ENCODE peak calls at places on chromosomes 16 and 17, in seven cellular contexts. U is NCI-H446 treated with DMSO at 0.1 percent for 48 hours; V is activated CD4-positive, CD25-positive, alpha-beta regulatory T cell; O is stimulated activated CD4-positive, alpha-beta T cell treated with anti-CD3 and anti-CD28 coated beads, Interleukin-1b, Interleukin-23, amount 100 ng/mL, for 1 hour; J is T-cell; Y is hepatic stellate cell; G is stimulated activated CD8-positive, alpha-beta memory T cell treated with anti-CD3 and anti-CD28 coated beads, Interleukin-15, amount 100 ng/mL, for 24 hours. A is an unnamed sample.

GRCh38 chr17:7440823-7441174 is 1.5 kb downstream of the FGF11 start:
- DNase-seq in U (peak), V (no peak), O (no peak), J (no peak), Y (peak), G (no peak), A (no peak)

GRCh38 chr17:30290696-30291570 is 811 bp downstream of the BLMH start:
- DNase-seq in U (no peak), V (peak), O (peak), J (peak), Y (peak), G (peak), A (no peak)

GRCh38 chr17:45771473-45771959 is 12.6 kb upstream of the CRHR1 start:
- DNase-seq in U (no peak), V (no peak), O (no peak), J (no peak), Y (no peak), G (no peak), A (no peak)

GRCh38 chr16:88784074-88784855 is 755 bp downstream of the PIEZO1 start:
- DNase-seq in U (no peak), V (no peak), O (no peak), J (no peak), Y (peak), G (no peak), A (no peak)

GRCh38 chr17:58369214-58370031 is 17.4 kb upstream of the SUPT4H1 start:
- DNase-seq in U (no peak), V (no peak), O (no peak), J (no peak), Y (no peak), G (no peak), A (no peak)

GRCh38 chr16:71629617-71630016 is 3.6 kb downstream of the MARVELD3 start:
- DNase-seq in U (no peak), V (no peak), O (no peak), J (no peak), Y (no peak), G (no peak), A (no peak)

GRCh38 chr16:67562526-67562917 is at the start of gene CTCF:
- DNase-seq in U (peak), V (peak), O (peak), J (no peak), Y (peak), G (peak), A (peak)

GRCh38 chr16:54325616-54326265 is 39.2 kb upstream of the IRX3 start:
- DNase-seq in U (no peak), V (no peak), O (no peak), J (no peak), Y (no peak), G (no peak), A (no peak)

GRCh38 chr17:57413848-57414651 is 157.7 kb downstream of the MSI2 start:
- DNase-seq in U (no peak), V (no peak), O (no peak), J (no peak), Y (no peak), G (no peak), A (no peak)

GRCh38 chr17:63525190-63525946 is 2.2 kb downstream of the KCNH6 start:
- DNase-seq in U (no peak), V (no peak), O (no peak), J (no peak), Y (no peak), G (no peak), A (no peak)

GRCh38 chr17:48605991-48606891 is 1.5 kb upstream of the HOXB6 start:
- DNase-seq in U (no peak), V (no peak), O (no peak), J (no peak), Y (no peak), G (no peak), A (no peak)

GRCh38 chr17:49278076-49278475 is 47.5 kb upstream of the PHOSPHO1 start:
- DNase-seq in U (no peak), V (no peak), O (no peak), J (no peak), Y (no peak), G (no peak), A (no peak)

GRCh38 chr16:19945934-19946333 is 61.3 kb upstream of the GPRC5B start:
- DNase-seq in U (no peak), V (no peak), O (no peak), J (no peak), Y (no peak), G (no peak), A (no peak)

GRCh38 chr17:80159984-80160383 is 9.8 kb upstream of the CARD14 start:
- DNase-seq in U (no peak), V (no peak), O (no peak), J (no peak), Y (no peak), G (no peak), A (no peak)

GRCh38 chr16:70495425-70496182 is 27.8 kb downstream of the COG4 start:
- DNase-seq in U (peak), V (no peak), O (no peak), J (no peak), Y (no peak), G (no peak), A (no peak)

GRCh38 chr16:69881141-69881540 is 70.0 kb upstream of the CLEC18A start:
- DNase-seq in U (no peak), V (no peak), O (no peak), J (no peak), Y (no peak), G (no peak), A (no peak)

GRCh38 chr16:66752379-66752778 is 970 bp upstream of the DYNC1LI2 start:
- DNase-seq in U (no peak), V (no peak), O (no peak), J (no peak), Y (no peak), G (no peak), A (no peak)

GRCh38 chr16:3503513-3503912 is 2.7 kb downstream of the CLUAP1 start:
- DNase-seq in U (no peak), V (no peak), O (no peak), J (peak), Y (no peak), G (no peak), A (no peak)

GRCh38 chr17:33929181-33929724 is 325.8 kb upstream of the CCL2 start:
- DNase-seq in U (no peak), V (no peak), O (no peak), J (no peak), Y (no peak), G (no peak), A (no peak)

GRCh38 chr16:84062734-84063640 is 20.4 kb upstream of the SLC38A8 start:
- DNase-seq in U (peak), V (peak), O (peak), J (peak), Y (peak), G (peak), A (peak)

GRCh38 chr17:38560503-38561318 is 45.0 kb downstream of the SRCIN1 start:
- DNase-seq in U (no peak), V (no peak), O (no peak), J (no peak), Y (peak), G (no peak), A (no peak)

GRCh38 chr17:19023209-19023999 is 18.8 kb upstream of the FAM83G start:
- DNase-seq in U (no peak), V (no peak), O (no peak), J (no peak), Y (no peak), G (no peak), A (no peak)

GRCh38 chr17:57518587-57519118 is 226.4 kb downstream of the CCDC182 start:
- DNase-seq in U (peak), V (no peak), O (no peak), J (no peak), Y (no peak), G (no peak), A (no peak)

GRCh38 chr17:71527311-71527710 is 593.5 kb upstream of the SOX9 start:
- DNase-seq in U (no peak), V (no peak), O (no peak), J (no peak), Y (peak), G (no peak), A (no peak)

GRCh38 chr17:56798916-56799315 is 34.8 kb downstream of the C17orf67 start:
- DNase-seq in U (no peak), V (no peak), O (no peak), J (no peak), Y (no peak), G (no peak), A (no peak)

GRCh38 chr17:7351665-7352558 is at the start of gene KCTD11:
- DNase-seq in U (no peak), V (peak), O (peak), J (peak), Y (peak), G (peak), A (peak)

GRCh38 chr16:74252329-74252728 is 44.3 kb upstream of the PSMD7 start:
- DNase-seq in U (no peak), V (no peak), O (no peak), J (no peak), Y (no peak), G (no peak), A (no peak)

GRCh38 chr17:57662021-57662420 is 83.1 kb downstream of the CCDC182 start:
- DNase-seq in U (no peak), V (no peak), O (no peak), J (no peak), Y (no peak), G (no peak), A (no peak)

GRCh38 chr17:64741924-64742670 is 80.0 kb upstream of the SMURF2 start:
- DNase-seq in U (no peak), V (no peak), O (no peak), J (no peak), Y (peak), G (no peak), A (no peak)

GRCh38 chr16:82059161-82059982 is 24.3 kb downstream of the HSD17B2 start:
- DNase-seq in U (no peak), V (no peak), O (no peak), J (no peak), Y (no peak), G (no peak), A (no peak)

GRCh38 chr17:7703584-7704574 is 1.1 kb upstream of the EFNB3 start:
- DNase-seq in U (no peak), V (no peak), O (no peak), J (no peak), Y (no peak), G (no peak), A (no peak)

GRCh38 chr16:89828870-89829629 is 775 bp downstream of the SPIRE2 start:
- DNase-seq in U (no peak), V (no peak), O (no peak), J (no peak), Y (no peak), G (no peak), A (no peak)

GRCh38 chr17:60305141-60305540 is 86.8 kb downstream of the USP32 start:
- DNase-seq in U (no peak), V (no peak), O (no peak), J (no peak), Y (no peak), G (no peak), A (no peak)

GRCh38 chr17:16406742-16407674 is 8.4 kb upstream of the TRPV2 start:
- DNase-seq in U (no peak), V (no peak), O (no peak), J (no peak), Y (peak), G (no peak), A (no peak)

GRCh38 chr16:4344659-4345438 is 6.3 kb downstream of the PAM16 start:
- DNase-seq in U (no peak), V (no peak), O (no peak), J (no peak), Y (peak), G (no peak), A (no peak)

GRCh38 chr17:28327709-28328108 is 7.6 kb downstream of the IFT20 start:
- DNase-seq in U (no peak), V (no peak), O (no peak), J (no peak), Y (no peak), G (no peak), A (no peak)

GRCh38 chr16:81175325-81175891 is 63.1 kb upstream of the BCO1 start:
- DNase-seq in U (no peak), V (no peak), O (no peak), J (no peak), Y (peak), G (no peak), A (no peak)